ENCODE peak calls at places on chromosome 19, in ten cellular contexts. T, I, N, S, C, F, B, D, Q and A are unnamed samples.
A peak's percentile ranks its signal among the peaks of the same experiment; 100 is the strongest.

GRCh38 chr19:29866011-29866410 is 54.2 kb downstream of the CCNE1 start:
- DNase-seq in T (no peak), I (no peak), N (no peak), S (peak; percentile 17), C (no peak), F (no peak), B (no peak), D (no peak), Q (no peak), A (no peak)

GRCh38 chr19:49855277-49855675 is 4.3 kb downstream of the PTOV1 start:
- DNase-seq in T (no peak), I (no peak), N (no peak), S (no peak), C (no peak), F (no peak), B (no peak), D (no peak), Q (no peak), A (no peak)

GRCh38 chr19:2289714-2290435 is 7.9 kb upstream of the PEAK3 start:
- DNase-seq in T (no peak), I (peak; percentile 47), N (peak; percentile 42), S (peak; percentile 70), C (no peak), F (no peak), B (no peak), D (no peak), Q (no peak), A (no peak)

GRCh38 chr19:1309977-1310852 is 24.5 kb downstream of the EFNA2 start:
- DNase-seq in T (no peak), I (no peak), N (no peak), S (no peak), C (no peak), F (no peak), B (peak; percentile 55), D (no peak), Q (no peak), A (no peak)

GRCh38 chr19:40283414-40284250 is 1.5 kb downstream of the AKT2 start:
- DNase-seq in T (no peak), I (no peak), N (no peak), S (no peak), C (no peak), F (no peak), B (no peak), D (no peak), Q (no peak), A (peak; percentile 80)

GRCh38 chr19:45402469-45403070 is 2.3 kb downstream of the PPP1R13L start:
- DNase-seq in T (peak; percentile 67), I (no peak), N (peak; percentile 62), S (peak; percentile 94), C (no peak), F (peak; percentile 46), B (peak; percentile 88), D (no peak), Q (no peak), A (peak; percentile 81)

GRCh38 chr19:24033962-24034342 is 53.0 kb upstream of the ZNF254 start:
- DNase-seq in T (peak; percentile 58), I (peak; percentile 36), N (peak; percentile 30), S (no peak), C (peak; percentile 68), F (peak; percentile 32), B (no peak), D (peak; percentile 57), Q (peak; percentile 19), A (peak; percentile 45)

GRCh38 chr19:45061965-45062364 is 14.3 kb downstream of the ZNF296 start:
- DNase-seq in T (no peak), I (no peak), N (no peak), S (no peak), C (no peak), F (no peak), B (no peak), D (no peak), Q (no peak), A (no peak)

GRCh38 chr19:16338470-16339360 is 14.1 kb downstream of the KLF2 start:
- DNase-seq in T (no peak), I (peak; percentile 51), N (no peak), S (peak; percentile 57), C (peak; percentile 89), F (peak; percentile 45), B (no peak), D (peak; percentile 98), Q (no peak), A (no peak)

GRCh38 chr19:57192064-57192395 is 730 bp downstream of the ZNF264 start:
- DNase-seq in T (no peak), I (no peak), N (no peak), S (no peak), C (no peak), F (no peak), B (no peak), D (no peak), Q (no peak), A (no peak)

GRCh38 chr19:14516048-14516534 is 2.1 kb downstream of the DNAJB1 start:
- DNase-seq in T (no peak), I (no peak), N (no peak), S (peak; percentile 58), C (no peak), F (no peak), B (no peak), D (no peak), Q (no peak), A (no peak)

GRCh38 chr19:14512420-14512961 is 5.7 kb downstream of the DNAJB1 start:
- DNase-seq in T (no peak), I (no peak), N (no peak), S (no peak), C (no peak), F (no peak), B (no peak), D (no peak), Q (no peak), A (no peak)

GRCh38 chr19:14515501-14516047 is 2.6 kb downstream of the DNAJB1 start:
- DNase-seq in T (no peak), I (no peak), N (no peak), S (no peak), C (no peak), F (no peak), B (no peak), D (no peak), Q (no peak), A (no peak)

GRCh38 chr19:14516746-14517438 is 1.3 kb downstream of the DNAJB1 start:
- DNase-seq in T (no peak), I (no peak), N (no peak), S (no peak), C (no peak), F (no peak), B (no peak), D (no peak), Q (no peak), A (no peak)

GRCh38 chr19:14514215-14514871 is 3.9 kb downstream of the DNAJB1 start:
- DNase-seq in T (no peak), I (no peak), N (no peak), S (no peak), C (no peak), F (no peak), B (no peak), D (no peak), Q (no peak), A (no peak)
- H3K27ac ChIP-seq in T (peak overlapping the region; percentile 100), I (peak overlapping the region; percentile 1), N (peak overlapping the region; percentile 30), S (no peak overlapping the region), C (no peak overlapping the region), F (peak overlapping the region; percentile 8), B (peak overlapping the region; percentile 98), D (no peak overlapping the region), Q (no peak overlapping the region), A (no peak overlapping the region)

DNA sequence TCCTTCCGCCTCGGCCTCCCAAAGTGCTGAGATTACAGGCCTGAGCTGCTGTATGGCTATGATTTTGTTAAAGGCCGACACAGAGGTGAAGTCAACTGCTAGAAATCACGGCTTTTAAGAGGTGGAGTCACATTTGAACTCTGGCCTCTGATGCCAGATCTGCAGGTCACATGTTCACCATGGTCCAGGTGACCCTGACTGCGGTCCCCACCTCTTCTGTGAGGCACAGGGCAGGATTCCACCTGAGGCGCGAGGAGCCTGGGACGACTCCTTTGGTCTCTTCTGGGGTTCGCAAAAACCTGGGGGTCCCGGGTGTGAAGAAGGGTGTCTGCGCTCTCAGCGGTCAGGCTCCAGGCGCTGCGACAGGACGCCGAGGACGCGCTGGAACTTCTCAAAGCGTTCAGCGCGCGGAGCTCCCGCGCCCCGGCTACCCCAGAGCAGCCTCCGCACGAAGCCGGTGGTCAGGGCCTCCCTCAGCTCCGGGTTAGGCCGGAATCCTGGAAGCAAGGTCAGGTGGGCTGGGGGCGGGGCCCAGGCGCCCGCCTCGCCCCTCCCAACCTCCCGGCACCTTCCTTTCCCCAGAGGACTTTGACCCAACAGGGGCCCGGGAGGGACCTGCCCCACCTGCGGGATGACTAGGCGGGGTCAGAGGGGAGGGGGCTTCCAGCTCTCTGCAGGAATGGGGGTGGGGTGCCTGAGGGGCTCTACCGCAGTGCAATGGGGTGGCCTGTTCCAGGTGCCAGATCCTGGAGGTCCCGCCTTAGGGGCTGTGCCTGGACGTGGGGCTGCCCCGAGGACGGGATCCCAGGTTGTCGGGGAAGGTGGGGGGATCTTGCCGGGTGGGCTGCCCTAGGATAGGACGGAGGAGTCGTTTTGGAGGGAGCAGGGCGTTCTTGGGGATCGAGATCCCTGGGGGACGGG is 13.0 kb downstream of the TRIP10 start:
- DNase-seq in T (no peak), I (no peak), N (no peak), S (peak; percentile 95), C (no peak), F (no peak), B (no peak), D (no peak), Q (no peak), A (no peak)
- TF ChIP-seq CTCF in T (no peak), I (no peak), N (no peak), S (no peak), C (no peak), F (no peak), B (no peak), D (no peak), Q (no peak), A (no peak)

DNA sequence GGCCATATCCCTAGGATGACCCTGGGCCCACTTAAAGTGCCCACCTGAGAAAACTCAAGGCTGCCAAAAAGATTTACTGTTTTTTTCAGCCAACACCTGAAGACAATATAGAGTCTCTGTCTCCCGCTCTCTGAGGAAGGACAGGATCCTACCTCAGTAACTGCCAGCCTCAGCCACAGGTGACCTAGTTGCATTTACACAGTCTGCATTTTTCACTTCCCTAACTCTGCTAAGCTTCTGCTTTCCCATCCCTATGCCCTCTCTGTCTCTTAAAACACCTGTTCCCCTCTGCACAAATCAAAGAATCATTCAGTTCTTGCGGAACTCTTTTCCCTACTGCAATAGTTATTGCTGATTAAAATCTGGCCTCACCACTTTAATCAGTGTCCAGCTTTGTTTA is 609.5 kb downstream of the UQCRFS1 start:
- DNase-seq in T (no peak), I (no peak), N (no peak), S (no peak), C (no peak), F (no peak), B (no peak), D (no peak), Q (no peak), A (no peak)
- H3K27me3 ChIP-seq in T (no peaks in the 10 kb centered on the region), I (no peaks in the 10 kb centered on the region), N (peaks cover 5% of the 10 kb centered on the region), S (no peaks in the 10 kb centered on the region), C (no peaks in the 10 kb centered on the region), F (no peaks in the 10 kb centered on the region), B (no peaks in the 10 kb centered on the region), D (no peaks in the 10 kb centered on the region), Q (no peaks in the 10 kb centered on the region), A (no peaks in the 10 kb centered on the region)

DNA sequence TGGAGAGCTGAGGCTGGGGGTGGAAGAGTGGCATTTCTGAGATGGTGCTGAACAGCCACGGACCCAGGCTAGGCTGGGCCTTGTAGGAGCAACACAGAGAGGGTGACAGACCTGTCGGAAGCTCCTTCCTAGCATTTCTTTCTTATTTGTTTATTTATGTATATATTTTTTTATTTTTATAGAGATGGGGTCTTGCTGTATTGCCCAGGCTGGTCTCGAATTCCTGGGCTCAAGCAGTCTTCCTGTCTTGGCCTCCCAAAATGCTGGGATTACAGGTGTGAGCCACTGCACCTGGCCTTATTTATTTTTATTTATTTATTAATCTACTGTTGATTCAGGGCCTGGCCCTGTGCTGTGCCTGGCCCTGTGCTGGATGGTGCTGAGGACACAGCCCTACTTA is 6.5 kb downstream of the CIC start:
- DNase-seq in T (no peak), I (no peak), N (no peak), S (no peak), C (no peak), F (no peak), B (no peak), D (no peak), Q (no peak), A (no peak)
- H3K27ac ChIP-seq in T (peak overlapping the region; percentile 97), I (peak overlapping the region; percentile 24), N (peak overlapping the region; percentile 98), S (no peak overlapping the region), C (peak overlapping the region; percentile 93), F (no peak overlapping the region), B (peak overlapping the region; percentile 97), D (no peak overlapping the region), Q (peak overlapping the region; percentile 97), A (no peak overlapping the region)